ENCODE peak calls at places on chromosomes 3 and 15, in four cellular contexts. U, C, V and J are unnamed samples.

GRCh38 chr3:52143616-52144015 is 10.6 kb downstream of the POC1A start:
- DNase-seq in U (no peak), C (no peak), V (no peak), J (no peak)

GRCh38 chr15:60912984-60913697 is 316.0 kb downstream of the RORA start:
- DNase-seq in U (no peak), C (no peak), V (no peak), J (no peak)

GRCh38 chr15:64773606-64774555 is 1.5 kb downstream of the RBPMS2 start:
- DNase-seq in U (no peak), C (no peak), V (no peak), J (no peak)

GRCh38 chr15:98347001-98347400 is 301.3 kb upstream of the IGF1R start:
- DNase-seq in U (no peak), C (no peak), V (no peak), J (no peak)

GRCh38 chr15:77507911-77508310 is 87.2 kb downstream of the HMG20A start:
- DNase-seq in U (no peak), C (no peak), V (no peak), J (no peak)

GRCh38 chr15:51334011-51334426 is 4.4 kb downstream of the CYP19A1 start:
- DNase-seq in U (no peak), C (no peak), V (no peak), J (no peak)

GRCh38 chr15:87477759-87478687 is 778.5 kb downstream of the NTRK3 start:
- DNase-seq in U (peak; percentile 85), C (no peak), V (no peak), J (no peak)

GRCh38 chr3:145936986-145937385 is 224.0 kb downstream of the PLOD2 start:
- DNase-seq in U (no peak), C (no peak), V (no peak), J (no peak)

GRCh38 chr3:24477090-24477656 is 17.5 kb downstream of the THRB start:
- DNase-seq in U (no peak), C (no peak), V (no peak), J (no peak)

GRCh38 chr15:49096090-49096750 is 50.0 kb upstream of the SECISBP2L start:
- DNase-seq in U (peak; percentile 52), C (no peak), V (no peak), J (no peak)

GRCh38 chr3:106049876-106050275 is 181.1 kb upstream of the CBLB start:
- DNase-seq in U (peak; percentile 43), C (no peak), V (no peak), J (no peak)

GRCh38 chr15:78680416-78681068 is 39.5 kb upstream of the CHRNB4 start:
- DNase-seq in U (no peak), C (no peak), V (no peak), J (no peak)

GRCh38 chr3:148101061-148101460 is 596.6 kb upstream of the AGTR1 start:
- DNase-seq in U (no peak), C (no peak), V (no peak), J (no peak)

GRCh38 chr15:100829457-100829856 is 50.2 kb upstream of the ALDH1A3 start:
- DNase-seq in U (no peak), C (no peak), V (no peak), J (no peak)

GRCh38 chr3:42043116-42043796 is 47.9 kb upstream of the TRAK1 start:
- DNase-seq in U (peak; percentile 70), C (no peak), V (no peak), J (no peak)

GRCh38 chr3:16512435-16513140 is 911 bp downstream of the RFTN1 start:
- DNase-seq in U (no peak), C (no peak), V (peak; percentile 29), J (peak; percentile 46)

GRCh38 chr15:32694222-32694983 is 23.4 kb upstream of the GREM1 start:
- DNase-seq in U (no peak), C (no peak), V (no peak), J (no peak)

GRCh38 chr3:146903927-146904326 is 298.8 kb upstream of the PLSCR5 start:
- DNase-seq in U (no peak), C (no peak), V (no peak), J (no peak)

GRCh38 chr15:68316061-68316804 is 38.7 kb downstream of the FEM1B start:
- DNase-seq in U (no peak), C (no peak), V (no peak), J (no peak)

GRCh38 chr3:128228366-128228910 is 75.2 kb downstream of the EEFSEC start:
- DNase-seq in U (no peak), C (no peak), V (no peak), J (no peak)

GRCh38 chr3:197599089-197599765 is 43.5 kb upstream of the BDH1 start:
- DNase-seq in U (peak; percentile 66), C (no peak), V (peak; percentile 81), J (peak; percentile 74)

GRCh38 chr3:69385723-69386483 is at the start of gene FRMD4B:
- DNase-seq in U (no peak), C (no peak), V (peak; percentile 65), J (no peak)

GRCh38 chr15:77421370-77421700 is 647 bp downstream of the HMG20A start:
- DNase-seq in U (no peak), C (no peak), V (peak; percentile 24), J (no peak)

GRCh38 chr15:69380100-69380725 is 33.9 kb upstream of the KIF23 start:
- DNase-seq in U (peak; percentile 33), C (no peak), V (no peak), J (no peak)

GRCh38 chr3:169323580-169324453 is 339.7 kb downstream of the MECOM start:
- DNase-seq in U (no peak), C (no peak), V (no peak), J (no peak)

GRCh38 chr15:41772720-41773331 is 1.5 kb upstream of the MAPKBP1 start:
- DNase-seq in U (peak; percentile 76), C (peak; percentile 78), V (peak; percentile 55), J (peak; percentile 54)

GRCh38 chr15:38854506-38854905 is 289.9 kb upstream of the RASGRP1 start:
- DNase-seq in U (peak; percentile 42), C (no peak), V (no peak), J (no peak)

GRCh38 chr3:173479301-173479700 is 81.8 kb downstream of the NLGN1 start:
- DNase-seq in U (no peak), C (no peak), V (no peak), J (no peak)

GRCh38 chr15:71638876-71639275 is 171.5 kb upstream of the NR2E3 start:
- DNase-seq in U (no peak), C (no peak), V (no peak), J (no peak)

GRCh38 chr15:67025719-67026118 is 39.7 kb upstream of the SMAD3 start:
- DNase-seq in U (peak; percentile 77), C (no peak), V (peak; percentile 44), J (no peak)

GRCh38 chr3:170356596-170357175 is 829 bp upstream of the SKIL start:
- DNase-seq in U (peak; percentile 90), C (peak; percentile 82), V (peak; percentile 89), J (no peak)

GRCh38 chr3:114706591-114707224 is 412.9 kb downstream of the TIGIT start:
- DNase-seq in U (peak; percentile 91), C (no peak), V (no peak), J (no peak)

GRCh38 chr3:69541059-69541471 is 155.2 kb upstream of the FRMD4B start:
- DNase-seq in U (no peak), C (no peak), V (no peak), J (no peak)

GRCh38 chr3:126895178-126896066 is 87.5 kb upstream of the PLXNA1 start:
- DNase-seq in U (peak; percentile 69), C (no peak), V (no peak), J (no peak)

GRCh38 chr3:14595561-14595960 is 55.4 kb upstream of the GRIP2 start:
- DNase-seq in U (no peak), C (no peak), V (no peak), J (no peak)

GRCh38 chr3:5304789-5305680 is 117.5 kb downstream of the EDEM1 start:
- DNase-seq in U (peak; percentile 23), C (no peak), V (peak; percentile 55), J (peak; percentile 47)

GRCh38 chr15:42306681-42307080 is 33.4 kb upstream of the TMEM87A start:
- DNase-seq in U (peak; percentile 16), C (no peak), V (no peak), J (no peak)

GRCh38 chr15:39125904-39126303 is 455.0 kb upstream of the THBS1 start:
- DNase-seq in U (peak; percentile 60), C (no peak), V (peak; percentile 32), J (no peak)

GRCh38 chr15:26929588-26929987 is 41.4 kb upstream of the GABRG3 start:
- DNase-seq in U (no peak), C (no peak), V (no peak), J (no peak)